ENCODE peak calls at places on chromosome 2, in four cellular contexts. F, Z, E and W are unnamed samples.
A peak's percentile ranks its signal among the peaks of the same experiment; 100 is the strongest.

GRCh38 chr2:215359576-215359922 is 47.7 kb downstream of the ATIC start:
- DNase-seq in F (no peak), Z (no peak), E (no peak), W (no peak)

GRCh38 chr2:199366406-199366805 is 91.3 kb downstream of the SATB2 start:
- DNase-seq in F (no peak), Z (no peak), E (no peak), W (peak; percentile 67)

GRCh38 chr2:200448460-200448859 is 61.4 kb downstream of the KCTD18 start:
- DNase-seq in F (no peak), Z (no peak), E (no peak), W (no peak)

GRCh38 chr2:166112193-166112605 is 15.6 kb downstream of the SCN1A start:
- DNase-seq in F (no peak), Z (no peak), E (no peak), W (no peak)

GRCh38 chr2:111618577-111618930 is 265.4 kb downstream of the ANAPC1 start:
- DNase-seq in F (peak; percentile 35), Z (no peak), E (no peak), W (no peak)

GRCh38 chr2:120424274-120424796 is 78.4 kb downstream of the INHBB start:
- DNase-seq in F (no peak), Z (no peak), E (no peak), W (no peak)

GRCh38 chr2:96538487-96539214 is 2.1 kb downstream of the ARID5A start:
- DNase-seq in F (no peak), Z (peak; percentile 95), E (no peak), W (no peak)

GRCh38 chr2:159091381-159091780 is 122.9 kb downstream of the TANC1 start:
- DNase-seq in F (peak; percentile 36), Z (no peak), E (no peak), W (no peak)

GRCh38 chr2:235765181-235765820 is 271.5 kb downstream of the AGAP1 start:
- DNase-seq in F (peak; percentile 92), Z (peak; percentile 36), E (no peak), W (no peak)

GRCh38 chr2:3101704-3102055 is 275.9 kb downstream of the EIPR1 start:
- DNase-seq in F (no peak), Z (no peak), E (no peak), W (no peak)